ENCODE peak calls at places on chromosomes 1 and 21, in four cellular contexts. B, Y, S and E are unnamed samples.

GRCh38 chr1:172089768-172090510 is 248.6 kb downstream of the DNM3 start:
- DNase-seq in B (peak), Y (peak), S (peak), E (peak)

GRCh38 chr1:25924454-25924853 is 18.2 kb upstream of the STMN1 start:
- DNase-seq in B (no peak), Y (no peak), S (no peak), E (no peak)

GRCh38 chr1:54263601-54264226 is 63.7 kb downstream of the MRPL37 start:
- DNase-seq in B (no peak), Y (no peak), S (no peak), E (no peak)

GRCh38 chr1:52904590-52905375 is 16.8 kb downstream of the ECHDC2 start:
- DNase-seq in B (peak), Y (no peak), S (peak), E (no peak)

GRCh38 chr1:7117599-7118281 is 332.5 kb downstream of the CAMTA1 start:
- DNase-seq in B (peak), Y (peak), S (peak), E (no peak)

GRCh38 chr1:115679141-115679611 is 37.4 kb downstream of the VANGL1 start:
- DNase-seq in B (peak), Y (peak), S (peak), E (peak)

GRCh38 chr1:93490357-93490756 is 42.4 kb downstream of the FNBP1L start:
- DNase-seq in B (no peak), Y (no peak), S (no peak), E (no peak)

GRCh38 chr1:221030121-221030649 is 150.9 kb downstream of the HLX start:
- DNase-seq in B (no peak), Y (peak), S (no peak), E (no peak)

GRCh38 chr1:173097001-173097400 is 46.3 kb upstream of the TNFSF18 start:
- DNase-seq in B (no peak), Y (no peak), S (no peak), E (no peak)

GRCh38 chr21:17513214-17514123 is 626 bp downstream of the CXADR start:
- DNase-seq in B (peak), Y (peak), S (peak), E (peak)

GRCh38 chr1:109815809-109816791 is 52.4 kb upstream of the EPS8L3 start:
- DNase-seq in B (peak), Y (no peak), S (peak), E (no peak)

GRCh38 chr1:83511327-83511726 is 487.6 kb downstream of the TTLL7 start:
- DNase-seq in B (peak), Y (no peak), S (no peak), E (no peak)
- H3K4me3 ChIP-seq in B (no peak), Y (no peak), S (no peak), E (no peak)

GRCh38 chr1:15950763-15951295 is 25.1 kb downstream of the ZBTB17 start:
- DNase-seq in B (peak), Y (peak), S (peak), E (no peak)

GRCh38 chr1:15949453-15950245 is 26.3 kb downstream of the ZBTB17 start:
- DNase-seq in B (peak), Y (peak), S (peak), E (peak)

GRCh38 chr1:15951341-15952153 is 24.4 kb downstream of the ZBTB17 start:
- DNase-seq in B (peak), Y (peak), S (no peak), E (no peak)

GRCh38 chr1:15948600-15949452 is 27.1 kb downstream of the ZBTB17 start:
- DNase-seq in B (peak), Y (peak), S (peak), E (peak)

DNA sequence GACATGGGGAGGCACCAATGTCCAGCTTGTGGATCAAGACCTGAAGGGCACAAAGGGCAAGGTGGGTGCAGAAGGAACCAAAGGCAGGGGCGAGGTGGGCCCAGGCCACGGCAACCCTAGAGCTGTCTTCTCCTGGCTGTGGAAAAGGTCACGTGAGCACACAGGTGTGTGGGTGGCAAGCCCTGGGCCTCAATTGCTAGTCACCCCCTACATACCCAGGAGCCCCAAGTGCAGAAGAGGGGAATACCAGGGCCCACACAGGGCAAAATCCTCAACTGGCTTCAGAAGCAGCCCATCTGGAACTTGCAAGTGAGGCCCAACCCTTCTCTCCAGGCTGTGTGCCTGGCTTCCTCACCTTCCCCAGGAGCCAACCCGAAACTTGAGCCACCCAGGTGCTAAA is 25.6 kb downstream of the ZBTB17 start:
- DNase-seq in B (no peak), Y (no peak), S (no peak), E (no peak)
- H3K4me3 ChIP-seq in B (no peak), Y (no peak), S (no peak), E (no peak)

GRCh38 chr1:16961297-16962124 is 18.9 kb downstream of the MFAP2 start:
- DNase-seq in B (no peak), Y (no peak), S (no peak), E (no peak)
- H3K4me3 ChIP-seq in B (peak), Y (peak), S (peak), E (peak)

GRCh38 chr1:10980841-10981727 is 31.4 kb upstream of the TARDBP start:
- DNase-seq in B (no peak), Y (no peak), S (peak), E (no peak)
- H3K4me3 ChIP-seq in B (no peak), Y (no peak), S (no peak), E (no peak)

GRCh38 chr1:156692409-156692957 is 12.9 kb downstream of the CRABP2 start:
- DNase-seq in B (no peak), Y (no peak), S (no peak), E (no peak)

GRCh38 chr1:156696755-156697154 is 8.6 kb downstream of the CRABP2 start:
- DNase-seq in B (no peak), Y (no peak), S (no peak), E (no peak)

GRCh38 chr1:156692958-156693857 is 12.2 kb downstream of the CRABP2 start:
- DNase-seq in B (no peak), Y (no peak), S (no peak), E (no peak)

GRCh38 chr1:156693858-156694562 is 11.4 kb downstream of the CRABP2 start:
- DNase-seq in B (no peak), Y (no peak), S (no peak), E (peak)

GRCh38 chr1:156694563-156694962 is 10.8 kb downstream of the CRABP2 start:
- DNase-seq in B (no peak), Y (no peak), S (no peak), E (no peak)
- H3K4me3 ChIP-seq in B (no peak), Y (no peak), S (no peak), E (no peak)

GRCh38 chr1:1014896-1015681 is 1.8 kb downstream of the ISG15 start:
- DNase-seq in B (no peak), Y (no peak), S (no peak), E (no peak)
- H3K4me3 ChIP-seq in B (no peak), Y (no peak), S (no peak), E (no peak)